ENCODE peak calls at places on chromosomes 3 and 15, in six cellular contexts. One of them, this sample, is unnamed.

GRCh38 chr3:111978493-111978832 is 363 bp upstream of the ABHD10 start:
- DNase-seq in lower lobe of right lung: no peak
- DNase-seq in CD8-positive, alpha-beta memory T cell: no peak
- DNase-seq in cardiac muscle cell: no peak
- DNase-seq in brain microvascular endothelial cell: no peak
- DNase-seq in transverse colon: no peak
- DNase-seq in this sample: no peak

GRCh38 chr15:68187559-68187958 is 17.6 kb downstream of the CALML4 start:
- DNase-seq in brain microvascular endothelial cell: peak; percentile 68
- DNase-seq in lower lobe of right lung: no peak
- DNase-seq in transverse colon: peak; percentile 72
- DNase-seq in cardiac muscle cell: peak; percentile 93
- DNase-seq in CD8-positive, alpha-beta memory T cell: no peak
- DNase-seq in this sample: no peak

GRCh38 chr3:149655826-149656599 is 1.8 kb downstream of the WWTR1 start:
- DNase-seq in CD8-positive, alpha-beta memory T cell: no peak
- DNase-seq in brain microvascular endothelial cell: no peak
- DNase-seq in transverse colon: no peak
- DNase-seq in cardiac muscle cell: no peak
- DNase-seq in lower lobe of right lung: no peak
- DNase-seq in this sample: no peak

GRCh38 chr15:39239562-39239961 is 341.3 kb upstream of the THBS1 start:
- DNase-seq in brain microvascular endothelial cell: no peak
- DNase-seq in transverse colon: no peak
- DNase-seq in CD8-positive, alpha-beta memory T cell: no peak
- DNase-seq in cardiac muscle cell: no peak
- DNase-seq in lower lobe of right lung: no peak
- DNase-seq in this sample: no peak

GRCh38 chr3:114035896-114036295 is 20.4 kb downstream of the CCDC191 start:
- DNase-seq in CD8-positive, alpha-beta memory T cell: no peak
- DNase-seq in cardiac muscle cell: no peak
- DNase-seq in transverse colon: no peak
- DNase-seq in brain microvascular endothelial cell: no peak
- DNase-seq in lower lobe of right lung: no peak
- DNase-seq in this sample: no peak

GRCh38 chr3:127770671-127771370 is 51.5 kb downstream of the MGLL start:
- DNase-seq in brain microvascular endothelial cell: no peak
- DNase-seq in cardiac muscle cell: no peak
- DNase-seq in transverse colon: no peak
- DNase-seq in lower lobe of right lung: no peak
- DNase-seq in CD8-positive, alpha-beta memory T cell: no peak
- DNase-seq in this sample: no peak

GRCh38 chr3:29408676-29409075 is 127.8 kb downstream of the RBMS3 start:
- DNase-seq in CD8-positive, alpha-beta memory T cell: no peak
- DNase-seq in brain microvascular endothelial cell: no peak
- DNase-seq in transverse colon: no peak
- DNase-seq in lower lobe of right lung: no peak
- DNase-seq in cardiac muscle cell: peak; percentile 75
- DNase-seq in this sample: no peak

GRCh38 chr3:196749125-196749524 is 9.5 kb downstream of the PAK2 start:
- DNase-seq in CD8-positive, alpha-beta memory T cell: no peak
- DNase-seq in cardiac muscle cell: no peak
- DNase-seq in brain microvascular endothelial cell: no peak
- DNase-seq in lower lobe of right lung: no peak
- DNase-seq in transverse colon: no peak
- DNase-seq in this sample: no peak

GRCh38 chr3:123126051-123126450 is 59.2 kb downstream of the PDIA5 start:
- DNase-seq in transverse colon: no peak
- DNase-seq in brain microvascular endothelial cell: no peak
- DNase-seq in CD8-positive, alpha-beta memory T cell: no peak
- DNase-seq in lower lobe of right lung: no peak
- DNase-seq in cardiac muscle cell: peak; percentile 21
- DNase-seq in this sample: no peak

GRCh38 chr3:50210510-50211367 is 5.7 kb downstream of the SLC38A3 start:
- DNase-seq in CD8-positive, alpha-beta memory T cell: no peak
- DNase-seq in cardiac muscle cell: no peak
- DNase-seq in lower lobe of right lung: no peak
- DNase-seq in transverse colon: no peak
- DNase-seq in brain microvascular endothelial cell: no peak
- DNase-seq in this sample: no peak

GRCh38 chr3:22117751-22118346 is 366.8 kb upstream of the ZNF385D start:
- DNase-seq in cardiac muscle cell: peak; percentile 70
- DNase-seq in transverse colon: no peak
- DNase-seq in CD8-positive, alpha-beta memory T cell: no peak
- DNase-seq in brain microvascular endothelial cell: no peak
- DNase-seq in lower lobe of right lung: no peak
- DNase-seq in this sample: no peak

GRCh38 chr3:160296591-160296990 is 71.4 kb downstream of the C3orf80 start:
- DNase-seq in brain microvascular endothelial cell: no peak
- DNase-seq in CD8-positive, alpha-beta memory T cell: no peak
- DNase-seq in transverse colon: no peak
- DNase-seq in lower lobe of right lung: no peak
- DNase-seq in cardiac muscle cell: peak; percentile 17
- DNase-seq in this sample: no peak

GRCh38 chr3:4421121-4421520 is 45.9 kb downstream of the SUMF1 start:
- DNase-seq in brain microvascular endothelial cell: peak; percentile 80
- DNase-seq in lower lobe of right lung: no peak
- DNase-seq in cardiac muscle cell: peak; percentile 46
- DNase-seq in CD8-positive, alpha-beta memory T cell: no peak
- DNase-seq in transverse colon: no peak
- DNase-seq in this sample: no peak

GRCh38 chr3:147388395-147389264 is 17.7 kb downstream of the ZIC4 start:
- DNase-seq in transverse colon: no peak
- DNase-seq in brain microvascular endothelial cell: no peak
- DNase-seq in lower lobe of right lung: no peak
- DNase-seq in cardiac muscle cell: no peak
- DNase-seq in CD8-positive, alpha-beta memory T cell: no peak
- DNase-seq in this sample: no peak

GRCh38 chr15:67606742-67607141 is 64.2 kb downstream of the MAP2K5 start:
- DNase-seq in lower lobe of right lung: no peak
- DNase-seq in cardiac muscle cell: no peak
- DNase-seq in brain microvascular endothelial cell: no peak
- DNase-seq in CD8-positive, alpha-beta memory T cell: no peak
- DNase-seq in transverse colon: no peak
- DNase-seq in this sample: no peak

GRCh38 chr3:126373682-126374601 is 16.7 kb upstream of the KLF15 start:
- DNase-seq in brain microvascular endothelial cell: no peak
- DNase-seq in transverse colon: no peak
- DNase-seq in cardiac muscle cell: peak; percentile 83
- DNase-seq in lower lobe of right lung: no peak
- DNase-seq in CD8-positive, alpha-beta memory T cell: no peak
- DNase-seq in this sample: peak; percentile 64

GRCh38 chr15:29517829-29518228 is 248.2 kb upstream of the NSMCE3 start:
- DNase-seq in cardiac muscle cell: no peak
- DNase-seq in brain microvascular endothelial cell: no peak
- DNase-seq in lower lobe of right lung: no peak
- DNase-seq in CD8-positive, alpha-beta memory T cell: no peak
- DNase-seq in transverse colon: no peak
- DNase-seq in this sample: no peak

GRCh38 chr3:107117922-107118576 is 259.2 kb upstream of the CCDC54 start:
- DNase-seq in cardiac muscle cell: peak; percentile 90
- DNase-seq in transverse colon: no peak
- DNase-seq in brain microvascular endothelial cell: peak; percentile 65
- DNase-seq in CD8-positive, alpha-beta memory T cell: no peak
- DNase-seq in lower lobe of right lung: no peak
- DNase-seq in this sample: no peak

GRCh38 chr3:121649645-121650044 is 11.1 kb downstream of the HCLS1 start:
- DNase-seq in transverse colon: no peak
- DNase-seq in brain microvascular endothelial cell: no peak
- DNase-seq in lower lobe of right lung: no peak
- DNase-seq in cardiac muscle cell: peak; percentile 8
- DNase-seq in CD8-positive, alpha-beta memory T cell: no peak
- DNase-seq in this sample: no peak

GRCh38 chr15:47410243-47410642 is 307.1 kb upstream of the SEMA6D start:
- DNase-seq in transverse colon: no peak
- DNase-seq in CD8-positive, alpha-beta memory T cell: no peak
- DNase-seq in brain microvascular endothelial cell: no peak
- DNase-seq in lower lobe of right lung: no peak
- DNase-seq in cardiac muscle cell: no peak
- DNase-seq in this sample: no peak

GRCh38 chr3:66527253-66527652 is 26.4 kb upstream of the LRIG1 start:
- DNase-seq in CD8-positive, alpha-beta memory T cell: no peak
- DNase-seq in transverse colon: no peak
- DNase-seq in brain microvascular endothelial cell: no peak
- DNase-seq in lower lobe of right lung: no peak
- DNase-seq in cardiac muscle cell: peak; percentile 5
- DNase-seq in this sample: no peak

GRCh38 chr3:55735976-55736375 is 248.9 kb upstream of the WNT5A start:
- DNase-seq in cardiac muscle cell: no peak
- DNase-seq in transverse colon: no peak
- DNase-seq in lower lobe of right lung: no peak
- DNase-seq in CD8-positive, alpha-beta memory T cell: no peak
- DNase-seq in brain microvascular endothelial cell: no peak
- DNase-seq in this sample: no peak

GRCh38 chr15:78915341-78916087 is 29.3 kb downstream of the CTSH start:
- DNase-seq in cardiac muscle cell: peak; percentile 27
- DNase-seq in CD8-positive, alpha-beta memory T cell: no peak
- DNase-seq in transverse colon: peak; percentile 37
- DNase-seq in brain microvascular endothelial cell: no peak
- DNase-seq in lower lobe of right lung: peak; percentile 83
- DNase-seq in this sample: peak; percentile 74

GRCh38 chr15:56038015-56038414 is 44.6 kb upstream of the NEDD4 start:
- DNase-seq in transverse colon: no peak
- DNase-seq in lower lobe of right lung: no peak
- DNase-seq in cardiac muscle cell: peak; percentile 69
- DNase-seq in CD8-positive, alpha-beta memory T cell: peak; percentile 17
- DNase-seq in brain microvascular endothelial cell: no peak
- DNase-seq in this sample: no peak

GRCh38 chr3:184674626-184675025 is 37.2 kb downstream of the MAGEF1 start:
- DNase-seq in lower lobe of right lung: no peak
- DNase-seq in cardiac muscle cell: no peak
- DNase-seq in transverse colon: no peak
- DNase-seq in CD8-positive, alpha-beta memory T cell: no peak
- DNase-seq in brain microvascular endothelial cell: no peak
- DNase-seq in this sample: no peak

GRCh38 chr3:184672335-184672734 is 39.5 kb downstream of the MAGEF1 start:
- DNase-seq in lower lobe of right lung: no peak
- DNase-seq in CD8-positive, alpha-beta memory T cell: no peak
- DNase-seq in brain microvascular endothelial cell: no peak
- DNase-seq in transverse colon: no peak
- DNase-seq in cardiac muscle cell: no peak
- DNase-seq in this sample: no peak

GRCh38 chr3:184670091-184670602 is 41.7 kb downstream of the MAGEF1 start:
- DNase-seq in brain microvascular endothelial cell: no peak
- DNase-seq in CD8-positive, alpha-beta memory T cell: no peak
- DNase-seq in lower lobe of right lung: no peak
- DNase-seq in transverse colon: no peak
- DNase-seq in cardiac muscle cell: no peak
- DNase-seq in this sample: no peak

GRCh38 chr3:184669578-184669977 is 42.3 kb downstream of the MAGEF1 start:
- DNase-seq in CD8-positive, alpha-beta memory T cell: no peak
- DNase-seq in brain microvascular endothelial cell: no peak
- DNase-seq in transverse colon: no peak
- DNase-seq in lower lobe of right lung: no peak
- DNase-seq in cardiac muscle cell: no peak
- DNase-seq in this sample: no peak

DNA sequence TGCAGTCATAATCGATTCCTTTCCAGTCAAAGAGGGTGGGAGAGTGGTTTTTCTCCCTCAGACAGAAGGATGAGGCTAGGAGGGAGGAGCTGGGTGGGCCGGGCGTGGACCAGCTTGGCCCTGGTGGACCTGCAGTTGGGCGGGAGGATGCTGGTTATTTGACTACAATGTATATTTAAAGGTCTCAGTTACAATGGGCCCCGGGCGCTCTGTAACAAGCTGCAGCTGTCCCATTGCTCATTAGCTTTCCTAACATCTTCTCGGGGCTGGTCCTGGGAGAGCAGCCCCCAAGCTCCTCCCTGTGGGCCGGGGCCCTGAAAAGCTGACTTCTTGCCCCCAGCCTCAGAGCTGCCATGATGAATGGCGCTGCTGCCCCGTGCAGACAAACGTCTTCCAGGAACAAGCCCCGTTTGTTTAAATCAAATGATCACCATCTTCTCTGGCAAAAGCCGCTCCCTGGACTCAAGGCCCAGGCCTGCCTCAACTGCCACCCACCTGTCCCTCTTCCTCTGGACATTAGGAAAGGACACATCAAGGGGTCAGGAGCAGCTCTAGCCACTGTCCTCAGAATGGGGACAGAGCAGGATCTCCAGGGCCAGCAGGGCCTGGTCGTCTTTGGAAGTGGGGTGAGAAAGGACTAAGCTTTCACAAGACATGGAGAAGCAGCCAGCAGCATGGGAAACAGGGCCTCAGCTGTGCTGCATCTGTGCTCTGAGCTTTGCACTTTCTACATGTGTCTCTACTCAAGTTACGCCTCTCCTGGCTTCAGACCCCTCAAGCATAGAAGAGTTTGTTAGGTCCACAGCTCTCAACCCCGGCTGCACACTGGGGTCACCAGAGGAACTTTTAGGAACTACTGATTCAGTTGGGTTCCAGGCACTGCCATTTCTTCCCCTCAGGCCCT is 38.6 kb downstream of the MAGEF1 start:
- DNase-seq in cardiac muscle cell: no peak
- DNase-seq in lower lobe of right lung: no peak
- DNase-seq in brain microvascular endothelial cell: no peak
- DNase-seq in CD8-positive, alpha-beta memory T cell: no peak
- DNase-seq in transverse colon: no peak
- DNase-seq in this sample: no peak
- H3K27ac ChIP-seq in cardiac muscle cell: peak overlapping the region; percentile 9
- H3K27ac ChIP-seq in lower lobe of right lung: no peak overlapping the region
- H3K27ac ChIP-seq in brain microvascular endothelial cell: no peak overlapping the region
- H3K27ac ChIP-seq in CD8-positive, alpha-beta memory T cell: no peak overlapping the region
- H3K27ac ChIP-seq in transverse colon: no peak overlapping the region
- H3K27ac ChIP-seq in this sample: no peak overlapping the region

GRCh38 chr15:60320365-60320764 is 77.4 kb downstream of the ANXA2 start:
- DNase-seq in transverse colon: no peak
- DNase-seq in CD8-positive, alpha-beta memory T cell: no peak
- DNase-seq in brain microvascular endothelial cell: no peak
- DNase-seq in lower lobe of right lung: no peak
- DNase-seq in cardiac muscle cell: no peak
- DNase-seq in this sample: no peak
- H3K27ac ChIP-seq in transverse colon: no peak overlapping the region
- H3K27ac ChIP-seq in CD8-positive, alpha-beta memory T cell: no peak overlapping the region
- H3K27ac ChIP-seq in brain microvascular endothelial cell: no peak overlapping the region
- H3K27ac ChIP-seq in lower lobe of right lung: no peak overlapping the region
- H3K27ac ChIP-seq in cardiac muscle cell: no peak overlapping the region
- H3K27ac ChIP-seq in this sample: no peak overlapping the region

GRCh38 chr15:57586661-57587404 is 4.9 kb upstream of the MYZAP start:
- DNase-seq in CD8-positive, alpha-beta memory T cell: no peak
- DNase-seq in transverse colon: no peak
- DNase-seq in lower lobe of right lung: no peak
- DNase-seq in brain microvascular endothelial cell: no peak
- DNase-seq in cardiac muscle cell: no peak
- DNase-seq in this sample: no peak
- H3K27ac ChIP-seq in CD8-positive, alpha-beta memory T cell: no peak overlapping the region
- H3K27ac ChIP-seq in transverse colon: no peak overlapping the region
- H3K27ac ChIP-seq in lower lobe of right lung: peak overlapping the region; percentile 59
- H3K27ac ChIP-seq in brain microvascular endothelial cell: no peak overlapping the region
- H3K27ac ChIP-seq in cardiac muscle cell: no peak overlapping the region
- H3K27ac ChIP-seq in this sample: peak overlapping the region; percentile 14

DNA sequence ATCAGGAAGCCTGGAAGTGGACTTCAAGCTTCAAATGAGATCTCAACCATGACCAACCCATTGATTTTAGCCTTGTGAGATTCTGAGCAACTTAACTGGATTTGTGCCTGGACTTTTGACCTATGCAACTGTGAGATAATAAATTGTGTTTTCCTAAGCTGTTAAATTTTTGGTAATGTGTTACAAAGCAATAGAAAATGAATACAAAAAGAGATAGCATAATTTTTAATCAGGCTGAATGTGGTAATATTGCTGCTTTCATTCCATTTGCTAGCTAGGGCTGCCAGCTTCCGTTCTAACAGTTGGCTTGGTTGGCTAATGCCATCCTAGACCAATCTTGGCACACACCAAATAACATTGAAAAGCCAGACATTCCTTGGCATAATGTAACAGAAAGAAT is 12.2 kb downstream of the PROS1 start:
- DNase-seq in brain microvascular endothelial cell: no peak
- DNase-seq in CD8-positive, alpha-beta memory T cell: no peak
- DNase-seq in transverse colon: no peak
- DNase-seq in lower lobe of right lung: no peak
- DNase-seq in cardiac muscle cell: no peak
- DNase-seq in this sample: no peak
- H3K27ac ChIP-seq in brain microvascular endothelial cell: no peak overlapping the region
- H3K27ac ChIP-seq in CD8-positive, alpha-beta memory T cell: no peak overlapping the region
- H3K27ac ChIP-seq in transverse colon: no peak overlapping the region
- H3K27ac ChIP-seq in lower lobe of right lung: no peak overlapping the region
- H3K27ac ChIP-seq in cardiac muscle cell: no peak overlapping the region
- H3K27ac ChIP-seq in this sample: no peak overlapping the region

This sample was measured in left lung.